ENCODE peak calls at places on chromosomes 4 and X, in nine cellular contexts. E, C, Q, S, P, R, F, Z and X are unnamed samples.

GRCh38 chr4:63784822-63785221 is 624.4 kb downstream of the TECRL start:
- DNase-seq in E (no peak), C (no peak), Q (no peak), S (no peak), P (no peak), R (no peak), F (no peak), Z (no peak), X (no peak)

GRCh38 chrX:149630681-149631292 is 805 bp downstream of the TMEM185A start:
- DNase-seq in E (peak; percentile 71), C (no peak), Q (peak; percentile 33), S (peak; percentile 48), P (no peak), R (no peak), F (peak; percentile 35), Z (no peak), X (no peak)

GRCh38 chr4:100641326-100641725 is 123.5 kb upstream of the EMCN start:
- DNase-seq in E (no peak), C (no peak), Q (no peak), S (no peak), P (no peak), R (no peak), F (no peak), Z (no peak), X (no peak)

GRCh38 chr4:146381263-146381872 is 140.4 kb downstream of the SLC10A7 start:
- DNase-seq in E (no peak), C (no peak), Q (no peak), S (no peak), P (no peak), R (no peak), F (no peak), Z (no peak), X (no peak)

GRCh38 chrX:46912673-46913491 is 661 bp downstream of the JADE3 start:
- DNase-seq in E (peak; percentile 19), C (peak; percentile 55), Q (no peak), S (peak; percentile 49), P (no peak), R (peak; percentile 25), F (peak; percentile 66), Z (peak; percentile 54), X (peak; percentile 50)

GRCh38 chr4:56773346-56773745 is 48.2 kb downstream of the SPINK2 start:
- DNase-seq in E (no peak), C (no peak), Q (no peak), S (no peak), P (no peak), R (no peak), F (no peak), Z (no peak), X (no peak)

GRCh38 chr4:114017120-114017917 is 37.9 kb upstream of the ARSJ start:
- DNase-seq in E (peak; percentile 30), C (no peak), Q (no peak), S (no peak), P (no peak), R (no peak), F (no peak), Z (no peak), X (no peak)

GRCh38 chrX:40772290-40772689 is 36.9 kb upstream of the MED14 start:
- DNase-seq in E (no peak), C (no peak), Q (peak; percentile 79), S (no peak), P (no peak), R (no peak), F (no peak), Z (no peak), X (no peak)

GRCh38 chr4:6042293-6043063 is 24.2 kb upstream of the C4orf50 start:
- DNase-seq in E (no peak), C (no peak), Q (no peak), S (no peak), P (no peak), R (no peak), F (no peak), Z (no peak), X (no peak)

GRCh38 chrX:43269201-43269600 is 386.9 kb upstream of the MAOA start:
- DNase-seq in E (peak; percentile 6), C (no peak), Q (no peak), S (no peak), P (no peak), R (no peak), F (no peak), Z (no peak), X (no peak)

DNA sequence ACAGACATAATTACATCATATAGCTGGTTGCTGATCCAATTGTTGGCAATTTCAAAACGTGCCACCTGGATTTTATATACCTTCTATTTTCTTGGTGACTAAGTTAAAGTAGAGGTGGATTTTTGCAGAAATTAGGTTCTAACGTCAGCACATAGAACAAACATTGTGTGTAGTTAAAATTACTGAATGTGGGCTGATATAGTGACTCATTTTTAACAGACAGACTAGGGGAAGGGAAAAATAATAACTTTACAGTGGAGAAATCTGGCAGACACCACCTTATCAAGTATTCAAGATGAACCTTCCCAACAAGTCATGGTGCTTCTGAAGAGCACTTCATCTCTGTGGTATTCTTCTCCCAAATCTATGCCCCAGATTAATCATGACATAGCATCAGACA is 134.5 kb downstream of the UCHL1 start:
- DNase-seq in E (no peak), C (no peak), Q (peak; percentile 29), S (no peak), P (no peak), R (no peak), F (no peak), Z (no peak), X (no peak)
- H3K4me3 ChIP-seq in E (no peak overlapping the region), C (no peak overlapping the region), Q (no peak overlapping the region), S (no peak overlapping the region), P (no peak overlapping the region), R (no peak overlapping the region), F (no peak overlapping the region), Z (no peak overlapping the region), X (no peak overlapping the region)

DNA sequence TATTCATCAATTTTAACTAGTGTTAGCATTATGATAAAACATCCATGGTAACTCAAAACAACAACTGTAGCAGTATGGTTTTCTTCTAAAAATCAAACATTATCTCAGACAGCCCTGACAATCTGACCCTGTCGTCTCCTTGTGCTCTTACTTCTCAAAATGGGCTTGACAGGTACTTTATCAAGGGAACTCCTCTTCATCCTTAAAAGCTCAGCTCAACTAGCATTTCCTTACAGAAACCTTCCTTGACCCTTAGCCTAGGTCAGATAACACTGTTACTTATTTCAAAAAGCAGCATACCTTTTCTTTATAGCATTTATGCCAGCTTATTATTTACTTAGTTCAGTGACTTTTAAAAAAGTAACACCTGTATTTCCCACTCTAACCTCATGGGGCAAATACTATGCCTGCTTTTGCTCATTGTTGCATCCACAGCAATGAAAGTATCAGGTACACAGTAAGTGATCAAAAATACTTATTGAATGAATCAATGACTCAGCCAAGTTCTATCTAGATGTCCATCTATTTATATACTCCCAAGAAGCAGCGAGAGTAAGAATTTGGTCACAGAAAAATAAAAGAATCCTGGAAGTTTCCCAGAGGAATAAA is 41.9 kb downstream of the ADAMTS3 start:
- DNase-seq in E (no peak), C (no peak), Q (no peak), S (no peak), P (no peak), R (no peak), F (no peak), Z (no peak), X (no peak)
- TF ChIP-seq CTCF in E (no peak), C (no peak), Q (peak; percentile 5), S (no peak), P (no peak), R (no peak), F (no peak), Z (no peak), X (no peak)

GRCh38 chr4:15754323-15754722 is 23.8 kb upstream of the CD38 start:
- DNase-seq in E (peak; percentile 94), C (no peak), Q (peak; percentile 88), S (peak; percentile 23), P (no peak), R (no peak), F (no peak), Z (no peak), X (no peak)

GRCh38 chr4:15756361-15756861 is 21.7 kb upstream of the CD38 start:
- DNase-seq in E (peak; percentile 73), C (no peak), Q (peak; percentile 75), S (no peak), P (no peak), R (no peak), F (no peak), Z (no peak), X (peak; percentile 20)

GRCh38 chr4:15755781-15756180 is 22.3 kb upstream of the CD38 start:
- DNase-seq in E (peak; percentile 42), C (no peak), Q (no peak), S (no peak), P (no peak), R (no peak), F (no peak), Z (no peak), X (no peak)

GRCh38 chr4:15753786-15754185 is 24.3 kb upstream of the CD38 start:
- DNase-seq in E (peak; percentile 55), C (peak; percentile 87), Q (peak; percentile 17), S (peak; percentile 77), P (no peak), R (peak; percentile 76), F (no peak), Z (no peak), X (no peak)

GRCh38 chr4:15755321-15755750 is 22.8 kb upstream of the CD38 start:
- DNase-seq in E (peak; percentile 85), C (no peak), Q (peak; percentile 82), S (no peak), P (no peak), R (no peak), F (no peak), Z (no peak), X (no peak)
- H3K4me3 ChIP-seq in E (no peak overlapping the region), C (no peak overlapping the region), Q (no peak overlapping the region), S (no peak overlapping the region), P (no peak overlapping the region), R (no peak overlapping the region), F (no peak overlapping the region), Z (no peak overlapping the region), X (no peak overlapping the region)

GRCh38 chr4:143287571-143287923 is 49.1 kb upstream of the GAB1 start:
- DNase-seq in E (no peak), C (no peak), Q (no peak), S (no peak), P (no peak), R (no peak), F (no peak), Z (no peak), X (no peak)
- TF ChIP-seq CTCF in E (no peak), C (no peak), Q (no peak), S (no peak), P (no peak), R (no peak), F (no peak), Z (no peak), X (no peak)